ENCODE peak calls at places on chromosome 7, in six cellular contexts. One of them, this sample, is unnamed. For H3K27me3, H3K9me3 and H3K4me1, the result is how much of the 10 kb centered on the place peaks cover.

GRCh38 chr7:115805458-115805857 is 225.1 kb downstream of the TFEC start:
- DNase-seq in aorta: no peak
- DNase-seq in lung: no peak
- DNase-seq in PC-3: peak
- DNase-seq in HepG2: no peak
- DNase-seq in transverse colon: no peak
- DNase-seq in this sample: no peak

GRCh38 chr7:143355450-143356385 is 6.8 kb downstream of the FAM131B start:
- DNase-seq in lung: no peak
- DNase-seq in aorta: no peak
- DNase-seq in PC-3: no peak
- DNase-seq in transverse colon: no peak
- DNase-seq in HepG2: no peak
- DNase-seq in this sample: no peak

GRCh38 chr7:44564606-44565005 is 9.1 kb downstream of the DDX56 start:
- DNase-seq in HepG2: no peak
- DNase-seq in transverse colon: no peak
- DNase-seq in PC-3: no peak
- DNase-seq in aorta: no peak
- DNase-seq in lung: no peak
- DNase-seq in this sample: no peak

GRCh38 chr7:22726849-22727792 is at the start of gene IL6:
- DNase-seq in aorta: peak
- DNase-seq in transverse colon: peak
- DNase-seq in PC-3: peak
- DNase-seq in HepG2: peak
- DNase-seq in lung: peak
- DNase-seq in this sample: peak

GRCh38 chr7:128379900-128380806 is 18.7 kb upstream of the PRRT4 start:
- DNase-seq in aorta: no peak
- DNase-seq in lung: no peak
- DNase-seq in PC-3: no peak
- DNase-seq in HepG2: no peak
- DNase-seq in transverse colon: no peak
- DNase-seq in this sample: no peak

GRCh38 chr7:46147871-46148270 is 226.8 kb upstream of the IGFBP3 start:
- DNase-seq in transverse colon: no peak
- DNase-seq in aorta: no peak
- DNase-seq in PC-3: no peak
- DNase-seq in lung: no peak
- DNase-seq in HepG2: no peak
- DNase-seq in this sample: no peak

GRCh38 chr7:112292162-112292561 is 85.7 kb downstream of the ZNF277 start:
- DNase-seq in transverse colon: no peak
- DNase-seq in PC-3: no peak
- DNase-seq in lung: no peak
- DNase-seq in HepG2: no peak
- DNase-seq in aorta: no peak
- DNase-seq in this sample: no peak

GRCh38 chr7:64630496-64630895 is 35.4 kb upstream of the ZNF107 start:
- DNase-seq in transverse colon: no peak
- DNase-seq in HepG2: peak
- DNase-seq in lung: no peak
- DNase-seq in PC-3: peak
- DNase-seq in aorta: no peak
- DNase-seq in this sample: no peak

GRCh38 chr7:6205921-6206660 is 66.3 kb downstream of the CYTH3 start:
- DNase-seq in lung: no peak
- DNase-seq in transverse colon: no peak
- DNase-seq in HepG2: no peak
- DNase-seq in aorta: no peak
- DNase-seq in PC-3: no peak
- DNase-seq in this sample: no peak

GRCh38 chr7:69880848-69881247 is 282.6 kb downstream of the AUTS2 start:
- DNase-seq in PC-3: no peak
- DNase-seq in transverse colon: no peak
- DNase-seq in HepG2: no peak
- DNase-seq in aorta: no peak
- DNase-seq in lung: no peak
- DNase-seq in this sample: no peak

GRCh38 chr7:130151591-130152269 is 53.5 kb downstream of the TMEM209 start:
- DNase-seq in transverse colon: no peak
- DNase-seq in HepG2: no peak
- DNase-seq in lung: no peak
- DNase-seq in aorta: no peak
- DNase-seq in PC-3: no peak
- DNase-seq in this sample: no peak

GRCh38 chr7:95066736-95067530 is 159.5 kb downstream of the PPP1R9A start:
- DNase-seq in HepG2: peak
- DNase-seq in transverse colon: no peak
- DNase-seq in lung: no peak
- DNase-seq in aorta: no peak
- DNase-seq in PC-3: peak
- DNase-seq in this sample: no peak

GRCh38 chr7:38311329-38311937 is 38.0 kb upstream of the TARP start:
- DNase-seq in aorta: peak
- DNase-seq in transverse colon: peak
- DNase-seq in PC-3: no peak
- DNase-seq in HepG2: no peak
- DNase-seq in lung: peak
- DNase-seq in this sample: peak

GRCh38 chr7:2307690-2308107 is 6.5 kb downstream of the SNX8 start:
- DNase-seq in lung: no peak
- DNase-seq in aorta: no peak
- DNase-seq in transverse colon: no peak
- DNase-seq in PC-3: no peak
- DNase-seq in HepG2: no peak
- DNase-seq in this sample: no peak

GRCh38 chr7:919114-919442 is 35.4 kb downstream of the ADAP1 start:
- DNase-seq in HepG2: no peak
- DNase-seq in transverse colon: peak
- DNase-seq in aorta: peak
- DNase-seq in lung: no peak
- DNase-seq in PC-3: no peak
- DNase-seq in this sample: peak

GRCh38 chr7:150994141-150994837 is 3.5 kb downstream of the NOS3 start:
- DNase-seq in lung: no peak
- DNase-seq in transverse colon: no peak
- DNase-seq in aorta: no peak
- DNase-seq in PC-3: no peak
- DNase-seq in HepG2: no peak
- DNase-seq in this sample: peak

GRCh38 chr7:104963378-104963990 is 50.5 kb upstream of the KMT2E start:
- DNase-seq in HepG2: no peak
- DNase-seq in lung: no peak
- DNase-seq in transverse colon: no peak
- DNase-seq in aorta: no peak
- DNase-seq in PC-3: no peak
- DNase-seq in this sample: no peak

GRCh38 chr7:119482209-119482608 is 790.8 kb upstream of the KCND2 start:
- DNase-seq in lung: no peak
- DNase-seq in HepG2: peak
- DNase-seq in aorta: no peak
- DNase-seq in PC-3: peak
- DNase-seq in transverse colon: no peak
- DNase-seq in this sample: no peak

GRCh38 chr7:145036592-145037386 is 200.9 kb upstream of the TPK1 start:
- DNase-seq in PC-3: peak
- DNase-seq in lung: no peak
- DNase-seq in aorta: no peak
- DNase-seq in transverse colon: no peak
- DNase-seq in HepG2: peak
- DNase-seq in this sample: peak

GRCh38 chr7:111168182-111168581 is 77.3 kb downstream of the LRRN3 start:
- DNase-seq in PC-3: no peak
- DNase-seq in HepG2: no peak
- DNase-seq in transverse colon: no peak
- DNase-seq in lung: no peak
- DNase-seq in aorta: no peak
- DNase-seq in this sample: no peak

GRCh38 chr7:28169166-28169713 is 11.4 kb downstream of the JAZF1 start:
- DNase-seq in aorta: no peak
- DNase-seq in HepG2: no peak
- DNase-seq in transverse colon: no peak
- DNase-seq in PC-3: peak
- DNase-seq in lung: no peak
- DNase-seq in this sample: no peak

GRCh38 chr7:3176112-3176836 is 124.8 kb upstream of the SDK1 start:
- DNase-seq in PC-3: no peak
- DNase-seq in aorta: peak
- DNase-seq in HepG2: no peak
- DNase-seq in transverse colon: no peak
- DNase-seq in lung: no peak
- DNase-seq in this sample: no peak

GRCh38 chr7:2508327-2509231 is 11.0 kb upstream of the LFNG start:
- DNase-seq in lung: no peak
- DNase-seq in HepG2: no peak
- DNase-seq in aorta: no peak
- DNase-seq in PC-3: no peak
- DNase-seq in transverse colon: peak
- DNase-seq in this sample: peak

GRCh38 chr7:90629306-90629918 is 33.3 kb downstream of the CDK14 start:
- DNase-seq in transverse colon: no peak
- DNase-seq in HepG2: peak
- DNase-seq in lung: no peak
- DNase-seq in aorta: no peak
- DNase-seq in PC-3: peak
- DNase-seq in this sample: no peak

GRCh38 chr7:64951250-64951848 is 39.5 kb downstream of the ZNF117 start:
- DNase-seq in aorta: no peak
- DNase-seq in transverse colon: no peak
- DNase-seq in lung: no peak
- DNase-seq in HepG2: peak
- DNase-seq in PC-3: peak
- DNase-seq in this sample: no peak

GRCh38 chr7:44191171-44191570 is 1.9 kb upstream of the GCK start:
- DNase-seq in transverse colon: no peak
- DNase-seq in PC-3: no peak
- DNase-seq in aorta: no peak
- DNase-seq in HepG2: no peak
- DNase-seq in lung: no peak
- DNase-seq in this sample: no peak

GRCh38 chr7:37796134-37796775 is 52.1 kb upstream of the NME8 start:
- DNase-seq in lung: no peak
- DNase-seq in PC-3: no peak
- DNase-seq in HepG2: no peak
- DNase-seq in transverse colon: no peak
- DNase-seq in aorta: no peak
- DNase-seq in this sample: no peak

GRCh38 chr7:43119371-43120069 is 7.1 kb downstream of the HECW1 start:
- DNase-seq in HepG2: no peak
- DNase-seq in aorta: no peak
- DNase-seq in transverse colon: no peak
- DNase-seq in PC-3: no peak
- DNase-seq in lung: no peak
- DNase-seq in this sample: no peak
- H3K27me3 ChIP-seq in HepG2: under half
- H3K27me3 ChIP-seq in aorta: under half
- H3K27me3 ChIP-seq in transverse colon: under half
- H3K27me3 ChIP-seq in PC-3: half or more
- H3K27me3 ChIP-seq in lung: under half
- H3K27me3 ChIP-seq in this sample: under half

GRCh38 chr7:141941075-141941474 is 5.7 kb downstream of the CLEC5A start:
- DNase-seq in aorta: no peak
- DNase-seq in HepG2: no peak
- DNase-seq in PC-3: no peak
- DNase-seq in lung: no peak
- DNase-seq in transverse colon: no peak
- DNase-seq in this sample: no peak
- H3K9me3 ChIP-seq in aorta: under half
- H3K9me3 ChIP-seq in HepG2: under half
- H3K9me3 ChIP-seq in PC-3: under half
- H3K9me3 ChIP-seq in lung: under half
- H3K9me3 ChIP-seq in transverse colon: under half
- H3K9me3 ChIP-seq in this sample: under half

GRCh38 chr7:76051840-76052239 is 3.9 kb downstream of the MDH2 start:
- DNase-seq in lung: no peak
- DNase-seq in aorta: no peak
- DNase-seq in PC-3: peak
- DNase-seq in transverse colon: no peak
- DNase-seq in HepG2: no peak
- DNase-seq in this sample: no peak
- H3K4me1 ChIP-seq in lung: under half
- H3K4me1 ChIP-seq in aorta: under half
- H3K4me1 ChIP-seq in PC-3: under half
- H3K4me1 ChIP-seq in transverse colon: under half
- H3K4me1 ChIP-seq in HepG2: half or more
- H3K4me1 ChIP-seq in this sample: under half

GRCh38 chr7:100426516-100426915 is 2.0 kb downstream of the ZCWPW1 start:
- DNase-seq in aorta: no peak
- DNase-seq in HepG2: no peak
- DNase-seq in PC-3: no peak
- DNase-seq in lung: no peak
- DNase-seq in transverse colon: no peak
- DNase-seq in this sample: no peak

GRCh38 chr7:100428967-100429636 is 529 bp upstream of the MEPCE start:
- DNase-seq in HepG2: peak
- DNase-seq in lung: peak
- DNase-seq in transverse colon: peak
- DNase-seq in aorta: peak
- DNase-seq in PC-3: peak
- DNase-seq in this sample: peak

GRCh38 chr7:100427762-100428198 is 723 bp downstream of the ZCWPW1 start:
- DNase-seq in aorta: no peak
- DNase-seq in transverse colon: no peak
- DNase-seq in lung: no peak
- DNase-seq in PC-3: no peak
- DNase-seq in HepG2: no peak
- DNase-seq in this sample: no peak

GRCh38 chr7:100429637-100430449 is at the start of gene MEPCE:
- DNase-seq in lung: peak
- DNase-seq in PC-3: peak
- DNase-seq in transverse colon: peak
- DNase-seq in aorta: peak
- DNase-seq in HepG2: peak
- DNase-seq in this sample: peak

DNA sequence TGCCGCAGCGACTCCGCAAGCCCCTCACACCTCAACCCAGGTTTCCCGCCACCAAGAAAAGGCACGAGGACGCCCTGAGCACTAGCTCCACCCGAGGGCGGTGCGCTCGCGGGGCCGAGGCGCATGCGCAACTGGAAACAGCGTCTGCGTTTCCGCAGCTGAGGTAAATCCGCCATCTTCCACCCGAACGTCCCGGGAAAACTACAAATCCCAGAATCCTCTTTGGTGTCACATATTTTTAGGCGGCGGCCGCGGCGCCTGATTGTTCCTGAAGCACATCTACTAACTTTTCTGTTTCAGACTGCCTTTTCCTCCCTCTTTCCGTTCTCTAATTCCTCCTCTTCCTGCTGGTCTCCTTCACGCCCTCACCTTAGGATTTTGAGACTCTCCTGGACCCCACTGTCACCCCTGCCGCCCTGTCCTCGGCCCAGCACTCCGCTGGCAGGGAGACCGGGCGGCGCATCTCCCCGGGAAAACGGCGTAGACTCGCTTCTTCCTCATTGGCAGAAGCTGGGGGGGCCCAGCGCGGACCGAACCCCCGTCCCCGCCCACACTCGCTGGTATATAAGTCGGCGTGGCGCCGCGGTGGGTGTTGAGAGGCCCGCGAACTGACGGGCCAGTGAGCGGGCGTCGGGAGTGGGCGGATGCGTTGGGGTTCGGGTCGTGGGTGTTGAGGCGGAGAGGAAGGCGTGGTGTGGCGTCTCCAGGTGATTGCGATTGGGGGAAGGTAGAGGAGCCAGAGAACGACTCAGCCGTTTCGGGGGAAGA is at the start of gene ZCWPW1:
- DNase-seq in transverse colon: peak
- DNase-seq in lung: peak
- DNase-seq in HepG2: peak
- DNase-seq in PC-3: peak
- DNase-seq in aorta: peak
- DNase-seq in this sample: peak
- H3K27me3 ChIP-seq in transverse colon: under half
- H3K27me3 ChIP-seq in lung: under half
- H3K27me3 ChIP-seq in HepG2: under half
- H3K27me3 ChIP-seq in PC-3: under half
- H3K27me3 ChIP-seq in aorta: under half
- H3K27me3 ChIP-seq in this sample: under half

This sample was measured in right cardiac atrium.